ENCODE peak calls at places on chromosome 21, in ten cellular contexts. J is caudate nucleus; P is naive thymus-derived CD8-positive, alpha-beta T cell; E is GM13977; U is HCEC 1CT; C is NCI-H1105; Q is ovary; Z is cerebellar cortex; V is stimulated activated CD4-positive, alpha-beta T cell treated with anti-CD3 and anti-CD28 coated beads, Interleukin-4, amount 100 ng/mL, for 48 hours; I is occipital lobe. F is an unnamed sample.

GRCh38 chr21:32382108-32382601 is 10.7 kb downstream of the URB1 start:
- DNase-seq in U (peak; percentile 55), Q (no peak), C (peak; percentile 78), V (no peak), Z (no peak), J (no peak), P (no peak), I (no peak), E (no peak), F (no peak)

GRCh38 chr21:34126691-34127090 is 53.3 kb downstream of the MRPS6 start:
- DNase-seq in I (no peak), U (peak; percentile 65), Z (no peak), E (no peak), C (no peak), Q (no peak), V (no peak), J (no peak), P (no peak), F (no peak)

GRCh38 chr21:27725916-27726315 is 759.0 kb upstream of the ADAMTS5 start:
- DNase-seq in U (no peak), P (no peak), C (no peak), V (no peak), I (no peak), Z (no peak), Q (no peak), J (no peak), E (no peak), F (no peak)

GRCh38 chr21:28899220-28899619 is 93.5 kb downstream of the LTN1 start:
- DNase-seq in C (no peak), P (no peak), E (no peak), Q (no peak), J (no peak), I (no peak), U (no peak), V (no peak), Z (peak; percentile 60), F (no peak)

GRCh38 chr21:39115659-39116235 is 67.5 kb downstream of the PSMG1 start:
- DNase-seq in J (no peak), C (no peak), E (no peak), Q (no peak), P (no peak), U (no peak), I (no peak), Z (no peak), V (no peak), F (no peak)

GRCh38 chr21:42061866-42062542 is 9.1 kb upstream of the UMODL1 start:
- DNase-seq in U (no peak), Z (no peak), P (no peak), I (no peak), Q (no peak), J (no peak), E (no peak), C (no peak), V (peak; percentile 49), F (no peak)

GRCh38 chr21:16709866-16710550 is 802.8 kb upstream of the CXADR start:
- DNase-seq in Q (peak; percentile 40), P (no peak), V (no peak), E (no peak), U (peak; percentile 16), J (no peak), Z (no peak), I (no peak), C (no peak), F (no peak)

GRCh38 chr21:35783686-35784085 is 276.6 kb downstream of the SETD4 start:
- DNase-seq in I (no peak), E (no peak), U (no peak), P (no peak), Q (no peak), V (no peak), J (no peak), Z (no peak), C (no peak), F (no peak)

GRCh38 chr21:17185685-17186084 is 327.2 kb upstream of the CXADR start:
- DNase-seq in Z (no peak), Q (no peak), C (no peak), P (no peak), E (no peak), I (no peak), V (no peak), U (no peak), J (no peak), F (no peak)

GRCh38 chr21:34198232-34199120 is 125.1 kb downstream of the MRPS6 start:
- DNase-seq in U (no peak), E (no peak), Z (no peak), Q (no peak), P (peak; percentile 33), J (no peak), I (no peak), C (no peak), V (no peak), F (no peak)

GRCh38 chr21:38319781-38320180 is 63.0 kb downstream of the KCNJ15 start:
- DNase-seq in V (no peak), E (no peak), I (no peak), J (no peak), Z (no peak), U (peak; percentile 58), C (no peak), P (no peak), Q (no peak), F (no peak)

GRCh38 chr21:36839123-36839522 is 127.3 kb downstream of the HLCS start:
- DNase-seq in V (no peak), I (no peak), C (no peak), J (no peak), U (peak; percentile 48), Z (no peak), P (no peak), E (no peak), Q (no peak), F (no peak)

GRCh38 chr21:44938976-44939531 is 775 bp upstream of the SLX9 start:
- DNase-seq in I (no peak), Z (no peak), U (no peak), Q (no peak), V (no peak), C (no peak), E (no peak), J (no peak), P (no peak), F (no peak)

GRCh38 chr21:41483973-41484372 is 24.0 kb downstream of the TMPRSS2 start:
- DNase-seq in E (no peak), J (no peak), V (no peak), U (no peak), Z (no peak), I (no peak), P (no peak), C (no peak), Q (no peak), F (no peak)

GRCh38 chr21:38496224-38496623 is 2.1 kb downstream of the ERG start:
- DNase-seq in E (no peak), Z (no peak), J (no peak), V (no peak), I (no peak), Q (no peak), P (no peak), C (no peak), U (no peak), F (no peak)

GRCh38 chr21:42733037-42733632 is 79.7 kb downstream of the PDE9A start:
- DNase-seq in Z (no peak), J (no peak), V (no peak), P (no peak), I (no peak), Q (no peak), U (no peak), E (no peak), C (no peak), F (no peak)

GRCh38 chr21:41328660-41329300 is 12.2 kb downstream of the FAM3B start:
- DNase-seq in C (no peak), I (no peak), Q (no peak), J (no peak), U (no peak), P (no peak), E (no peak), Z (no peak), V (no peak), F (no peak)

GRCh38 chr21:45286671-45287437 is 841 bp downstream of the POFUT2 start:
- DNase-seq in E (no peak), I (no peak), Q (peak; percentile 48), U (no peak), C (no peak), J (no peak), Z (no peak), V (no peak), P (no peak), F (no peak)

GRCh38 chr21:45923146-45923545 is 58.4 kb upstream of the COL6A1 start:
- DNase-seq in V (peak; percentile 49), Z (peak; percentile 91), P (peak; percentile 79), C (no peak), U (peak; percentile 47), E (no peak), J (peak; percentile 63), Q (peak; percentile 69), I (peak; percentile 63), F (peak; percentile 39)

GRCh38 chr21:33403786-33404571 is 766 bp downstream of the IFNGR2 start:
- DNase-seq in P (no peak), C (peak; percentile 44), Z (peak; percentile 61), I (peak; percentile 28), Q (peak; percentile 67), J (peak; percentile 20), V (no peak), U (peak; percentile 47), E (no peak), F (peak; percentile 45)

GRCh38 chr21:41164981-41165650 is 2.8 kb upstream of the BACE2 start:
- DNase-seq in Z (no peak), U (no peak), Q (no peak), J (no peak), V (no peak), I (no peak), P (no peak), E (no peak), C (no peak), F (peak; percentile 84)

GRCh38 chr21:46295996-46296752 is 10.0 kb downstream of the YBEY start:
- DNase-seq in J (no peak), P (peak; percentile 43), Q (peak; percentile 82), Z (no peak), E (peak; percentile 80), I (peak; percentile 16), V (peak; percentile 55), C (no peak), U (no peak), F (peak; percentile 30)

GRCh38 chr21:18387994-18388393 is 15.6 kb downstream of the TMPRSS15 start:
- DNase-seq in Q (no peak), V (no peak), I (no peak), E (no peak), C (no peak), U (no peak), Z (no peak), J (no peak), P (no peak), F (no peak)

GRCh38 chr21:16058896-16059295 is 329.1 kb downstream of the USP25 start:
- DNase-seq in Z (peak; percentile 90), U (no peak), J (no peak), Q (no peak), C (no peak), I (no peak), V (no peak), P (no peak), E (no peak), F (no peak)

GRCh38 chr21:33380483-33380998 is 22.7 kb upstream of the IFNGR2 start:
- DNase-seq in V (peak; percentile 93), I (peak; percentile 82), Z (peak; percentile 84), E (peak; percentile 49), C (no peak), Q (peak; percentile 82), J (peak; percentile 33), P (peak; percentile 71), U (peak; percentile 94), F (peak; percentile 74)

GRCh38 chr21:26127918-26128317 is 42.7 kb downstream of the APP start:
- DNase-seq in C (no peak), V (no peak), I (peak; percentile 15), E (no peak), Z (no peak), J (no peak), P (no peak), U (peak; percentile 59), Q (no peak), F (no peak)

GRCh38 chr21:35257413-35257812 is 208.3 kb upstream of the RUNX1 start:
- DNase-seq in Q (peak; percentile 47), E (no peak), J (no peak), P (no peak), Z (no peak), V (no peak), I (peak; percentile 2), C (no peak), U (peak; percentile 93), F (peak; percentile 74)

GRCh38 chr21:43818685-43819084 is 29.3 kb downstream of the RRP1 start:
- DNase-seq in U (no peak), V (no peak), P (no peak), I (no peak), Q (no peak), J (no peak), Z (no peak), E (no peak), C (no peak), F (no peak)

F was measured in pancreas.